ENCODE peak calls at places on chromosomes 6 and 20, in ten cellular contexts. X is naive thymus-derived CD4-positive, alpha-beta T cell; Y is uterus; K is tibial artery; A is IMR-90; G is upper lobe of right lung; O is HCT116; P is aorta; N is pancreas; T is lower lobe of right lung. L is an unnamed sample. For H3K4me1, the result is how much of the 10 kb centered on the place peaks cover.

GRCh38 chr6:134185277-134185676 is 132.6 kb downstream of the SGK1 start:
- DNase-seq in X (no peak), Y (no peak), K (no peak), A (no peak), G (no peak), O (no peak), P (no peak), N (no peak), T (no peak), L (no peak)

GRCh38 chr20:31537859-31538245 is 23.6 kb downstream of the HM13 start:
- DNase-seq in X (no peak), Y (no peak), K (no peak), A (no peak), G (no peak), O (no peak), P (no peak), N (no peak), T (no peak), L (no peak)

GRCh38 chr20:33262658-33263065 is 20.4 kb upstream of the BPIFB1 start:
- DNase-seq in X (no peak), Y (no peak), K (peak), A (peak), G (no peak), O (peak), P (no peak), N (peak), T (no peak), L (no peak)

GRCh38 chr6:150492941-150493340 is 106.7 kb upstream of the PLEKHG1 start:
- DNase-seq in X (no peak), Y (no peak), K (no peak), A (no peak), G (no peak), O (no peak), P (no peak), N (no peak), T (no peak), L (no peak)

GRCh38 chr6:147156799-147157382 is 47.3 kb upstream of the STXBP5 start:
- DNase-seq in X (no peak), Y (no peak), K (no peak), A (peak), G (no peak), O (no peak), P (no peak), N (no peak), T (no peak), L (no peak)

GRCh38 chr6:137217801-137218472 is 1.2 kb downstream of the IFNGR1 start:
- DNase-seq in X (no peak), Y (no peak), K (no peak), A (peak), G (no peak), O (no peak), P (peak), N (no peak), T (peak), L (no peak)

GRCh38 chr20:47774081-47774777 is 11.1 kb downstream of the SULF2 start:
- DNase-seq in X (no peak), Y (no peak), K (no peak), A (no peak), G (no peak), O (no peak), P (no peak), N (peak), T (no peak), L (no peak)

GRCh38 chr6:41428995-41429417 is 93.6 kb downstream of the NCR2 start:
- DNase-seq in X (no peak), Y (peak), K (peak), A (peak), G (no peak), O (no peak), P (peak), N (no peak), T (peak), L (no peak)

GRCh38 chr6:40778186-40778585 is 191.0 kb upstream of the LRFN2 start:
- DNase-seq in X (no peak), Y (no peak), K (no peak), A (peak), G (no peak), O (peak), P (no peak), N (no peak), T (no peak), L (no peak)

GRCh38 chr20:46963196-46963529 is 68.5 kb downstream of the EYA2 start:
- DNase-seq in X (no peak), Y (no peak), K (no peak), A (no peak), G (no peak), O (no peak), P (no peak), N (no peak), T (no peak), L (no peak)

GRCh38 chr6:157839606-157840005 is 16.6 kb downstream of the SNX9 start:
- DNase-seq in X (no peak), Y (no peak), K (no peak), A (no peak), G (no peak), O (no peak), P (no peak), N (no peak), T (no peak), L (no peak)

GRCh38 chr20:18738888-18739287 is 74.7 kb upstream of the SCP2D1 start:
- DNase-seq in X (no peak), Y (no peak), K (no peak), A (no peak), G (no peak), O (no peak), P (no peak), N (no peak), T (no peak), L (no peak)

GRCh38 chr6:158620963-158621693 is 23.4 kb downstream of the DYNLT1 start:
- DNase-seq in X (no peak), Y (no peak), K (peak), A (no peak), G (peak), O (no peak), P (no peak), N (no peak), T (no peak), L (peak)

GRCh38 chr6:5676701-5677100 is 330.0 kb downstream of the NRN1 start:
- DNase-seq in X (no peak), Y (no peak), K (no peak), A (no peak), G (no peak), O (no peak), P (no peak), N (no peak), T (no peak), L (no peak)

GRCh38 chr6:161406633-161407032 is 132.8 kb upstream of the AGPAT4 start:
- DNase-seq in X (no peak), Y (no peak), K (no peak), A (peak), G (no peak), O (peak), P (no peak), N (no peak), T (no peak), L (no peak)

GRCh38 chr6:72466971-72467566 is 154.8 kb upstream of the KCNQ5 start:
- DNase-seq in X (no peak), Y (no peak), K (no peak), A (no peak), G (no peak), O (no peak), P (no peak), N (no peak), T (no peak), L (no peak)

GRCh38 chr20:48397689-48398005 is 430.2 kb downstream of the PREX1 start:
- DNase-seq in X (no peak), Y (peak), K (no peak), A (no peak), G (no peak), O (no peak), P (no peak), N (no peak), T (no peak), L (no peak)

GRCh38 chr6:9783567-9783966 is 631.3 kb downstream of the TFAP2A start:
- DNase-seq in X (no peak), Y (no peak), K (no peak), A (peak), G (no peak), O (no peak), P (no peak), N (no peak), T (no peak), L (no peak)

GRCh38 chr6:137013738-137014602 is 30.8 kb downstream of the IL20RA start:
- DNase-seq in X (no peak), Y (peak), K (no peak), A (peak), G (no peak), O (peak), P (no peak), N (no peak), T (no peak), L (no peak)

GRCh38 chr6:119346914-119347313 is 2.6 kb downstream of the MAN1A1 start:
- DNase-seq in X (no peak), Y (no peak), K (no peak), A (no peak), G (no peak), O (no peak), P (no peak), N (no peak), T (no peak), L (no peak)

GRCh38 chr20:52601295-52601971 is 370.7 kb upstream of the TSHZ2 start:
- DNase-seq in X (no peak), Y (no peak), K (no peak), A (no peak), G (no peak), O (no peak), P (no peak), N (no peak), T (no peak), L (no peak)

GRCh38 chr6:169851641-169852503 is 100.5 kb downstream of the ERMARD start:
- DNase-seq in X (no peak), Y (peak), K (no peak), A (no peak), G (peak), O (no peak), P (no peak), N (no peak), T (no peak), L (no peak)

GRCh38 chr20:21509597-21510331 is 4.1 kb downstream of the NKX2-2 start:
- DNase-seq in X (no peak), Y (no peak), K (no peak), A (peak), G (no peak), O (no peak), P (peak), N (no peak), T (peak), L (no peak)

GRCh38 chr6:22754111-22754510 is 184.7 kb downstream of the HDGFL1 start:
- DNase-seq in X (no peak), Y (no peak), K (no peak), A (peak), G (no peak), O (no peak), P (no peak), N (no peak), T (no peak), L (no peak)

GRCh38 chr6:43987838-43988439 is 139.3 kb downstream of the MRPL14 start:
- DNase-seq in X (no peak), Y (no peak), K (no peak), A (no peak), G (peak), O (no peak), P (no peak), N (no peak), T (peak), L (no peak)

GRCh38 chr6:49264909-49265308 is 198.1 kb downstream of the MMUT start:
- DNase-seq in X (no peak), Y (no peak), K (peak), A (no peak), G (no peak), O (no peak), P (no peak), N (no peak), T (no peak), L (no peak)

GRCh38 chr6:23784313-23784919 is 341.6 kb upstream of the NRSN1 start:
- DNase-seq in X (no peak), Y (no peak), K (no peak), A (no peak), G (no peak), O (no peak), P (no peak), N (no peak), T (no peak), L (no peak)

GRCh38 chr6:168127384-168127868 is 48.4 kb upstream of the FRMD1 start:
- DNase-seq in X (no peak), Y (no peak), K (no peak), A (no peak), G (no peak), O (no peak), P (no peak), N (no peak), T (no peak), L (no peak)

GRCh38 chr6:154356118-154356517 is 485 bp downstream of the IPCEF1 start:
- DNase-seq in X (no peak), Y (no peak), K (no peak), A (no peak), G (no peak), O (no peak), P (no peak), N (no peak), T (no peak), L (no peak)

GRCh38 chr6:49856282-49856681 is 10.1 kb downstream of the CRISP1 start:
- DNase-seq in X (no peak), Y (no peak), K (no peak), A (no peak), G (no peak), O (no peak), P (no peak), N (no peak), T (no peak), L (no peak)

GRCh38 chr20:22862645-22863230 is 172.4 kb upstream of the SSTR4 start:
- DNase-seq in X (no peak), Y (no peak), K (no peak), A (no peak), G (no peak), O (no peak), P (no peak), N (no peak), T (no peak), L (no peak)

GRCh38 chr20:62032606-62033368 is 32.9 kb downstream of the TAF4 start:
- DNase-seq in X (no peak), Y (no peak), K (no peak), A (no peak), G (no peak), O (no peak), P (no peak), N (no peak), T (no peak), L (no peak)

GRCh38 chr20:44450279-44450937 is 25.3 kb upstream of the TTPAL start:
- DNase-seq in X (no peak), Y (no peak), K (no peak), A (no peak), G (no peak), O (no peak), P (no peak), N (no peak), T (no peak), L (no peak)

GRCh38 chr6:109370792-109371191 is 11.5 kb downstream of the CD164 start:
- DNase-seq in X (no peak), Y (no peak), K (no peak), A (no peak), G (no peak), O (no peak), P (no peak), N (no peak), T (no peak), L (no peak)

GRCh38 chr6:106159531-106159940 is 73.4 kb downstream of the PRDM1 start:
- DNase-seq in X (no peak), Y (no peak), K (no peak), A (peak), G (no peak), O (peak), P (no peak), N (no peak), T (no peak), L (no peak)
- H3K4me1 ChIP-seq in X (under half), Y (under half), K (under half), A (under half), G (under half), O (under half), P (under half), N (under half), T (under half), L (under half)

GRCh38 chr20:63543131-63543530 is 4.4 kb downstream of the SRMS start:
- DNase-seq in X (no peak), Y (no peak), K (no peak), A (no peak), G (no peak), O (no peak), P (no peak), N (no peak), T (no peak), L (no peak)
- H3K4me3 ChIP-seq in X (no peak), Y (no peak), K (no peak), A (no peak), G (no peak), O (peak), P (no peak), N (no peak), T (no peak), L (no peak)

GRCh38 chr6:139593081-139593480 is 218.6 kb upstream of the CITED2 start:
- DNase-seq in X (no peak), Y (no peak), K (no peak), A (no peak), G (no peak), O (no peak), P (no peak), N (peak), T (no peak), L (no peak)
- H3K4me1 ChIP-seq in X (under half), Y (under half), K (under half), A (under half), G (under half), O (under half), P (under half), N (under half), T (half or more), L (under half)

GRCh38 chr6:98833101-98834059 is 994 bp upstream of the POU3F2 start:
- DNase-seq in X (no peak), Y (no peak), K (peak), A (peak), G (peak), O (no peak), P (peak), N (no peak), T (peak), L (no peak)
- H3K4me3 ChIP-seq in X (peak), Y (peak), K (peak), A (peak), G (peak), O (no peak), P (peak), N (peak), T (peak), L (peak)

GRCh38 chr20:19913927-19914614 is 103.1 kb upstream of the NAA20 start:
- DNase-seq in X (no peak), Y (no peak), K (no peak), A (peak), G (no peak), O (no peak), P (no peak), N (no peak), T (no peak), L (no peak)
- H3K4me1 ChIP-seq in X (under half), Y (under half), K (under half), A (under half), G (under half), O (under half), P (under half), N (under half), T (half or more), L (under half)

DNA sequence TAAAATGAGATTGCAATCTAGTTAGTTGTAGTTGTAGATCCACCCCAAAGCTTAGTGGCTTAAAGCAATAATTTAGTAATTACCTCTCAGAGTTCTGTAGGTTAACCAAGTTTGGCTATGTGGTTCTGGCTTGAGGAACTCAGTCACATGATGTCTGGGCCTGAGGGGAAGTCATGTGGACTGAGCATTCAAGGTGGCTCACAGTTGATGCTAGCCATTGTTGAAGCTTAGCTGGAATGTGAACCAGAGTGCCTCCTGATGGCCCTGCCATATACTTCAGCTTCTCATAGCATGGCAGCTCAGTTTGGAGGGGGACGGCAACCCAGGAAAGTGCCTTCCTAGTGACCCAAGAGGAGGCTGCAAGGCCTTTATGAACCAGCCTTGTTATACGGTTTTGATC is 263.2 kb upstream of the RNF217 start:
- DNase-seq in X (no peak), Y (no peak), K (no peak), A (no peak), G (no peak), O (no peak), P (no peak), N (no peak), T (no peak), L (no peak)
- H3K4me3 ChIP-seq in X (no peak), Y (no peak), K (no peak), A (no peak), G (no peak), O (no peak), P (no peak), N (no peak), T (no peak), L (no peak)

L was measured in CD8-positive, alpha-beta T cell.